ENCODE peak calls at places on chromosomes 4 and X, in five cellular contexts. L is breast epithelium, G is sigmoid colon, P is stomach, H is prostate gland. F is an unnamed sample.

GRCh38 chrX:71291381-71291780 is 7.9 kb downstream of the NONO start:
- DNase-seq in L (no peak), P (no peak), G (no peak), H (no peak), F (no peak)

GRCh38 chr4:41594439-41594838 is 56.5 kb downstream of the LIMCH1 start:
- DNase-seq in P (no peak), L (no peak), H (no peak), G (peak; percentile 78), F (no peak)

GRCh38 chrX:76029385-76029784 is 143.5 kb upstream of the PBDC1 start:
- DNase-seq in G (no peak), L (no peak), H (no peak), P (no peak), F (no peak)

GRCh38 chrX:77698242-77698641 is 87.8 kb downstream of the ATRX start:
- DNase-seq in P (no peak), H (no peak), G (no peak), L (no peak), F (no peak)

GRCh38 chr4:147480502-147480890 is 401 bp upstream of the EDNRA start:
- DNase-seq in L (no peak), P (no peak), G (no peak), H (no peak), F (no peak)

GRCh38 chrX:67619253-67619652 is 75.4 kb downstream of the AR start:
- DNase-seq in H (no peak), G (no peak), L (no peak), P (no peak), F (no peak)

GRCh38 chrX:31060013-31060412 is 11.8 kb downstream of the FTHL17 start:
- DNase-seq in L (no peak), H (no peak), P (no peak), G (no peak), F (no peak)

GRCh38 chr4:73257995-73258667 is 467 bp downstream of the ANKRD17 start:
- DNase-seq in G (no peak), L (no peak), P (no peak), H (peak; percentile 11), F (peak; percentile 16)

GRCh38 chrX:74537011-74537390 is 77.4 kb downstream of the RLIM start:
- DNase-seq in G (no peak), L (no peak), P (no peak), H (no peak), F (no peak)

GRCh38 chr4:159174645-159175147 is 71.8 kb downstream of the RAPGEF2 start:
- DNase-seq in G (no peak), L (no peak), H (no peak), P (no peak), F (no peak)

GRCh38 chr4:150773032-150773431 is 191.1 kb downstream of the MAB21L2 start:
- DNase-seq in G (no peak), P (no peak), H (no peak), L (no peak), F (no peak)

GRCh38 chr4:15778742-15779231 is 659 bp downstream of the CD38 start:
- DNase-seq in G (peak; percentile 66), L (no peak), P (no peak), H (peak; percentile 42), F (peak; percentile 43)
- TF ChIP-seq POLR2A in G (no peak), L (no peak), P (no peak), H (no peak), F (no peak)

DNA sequence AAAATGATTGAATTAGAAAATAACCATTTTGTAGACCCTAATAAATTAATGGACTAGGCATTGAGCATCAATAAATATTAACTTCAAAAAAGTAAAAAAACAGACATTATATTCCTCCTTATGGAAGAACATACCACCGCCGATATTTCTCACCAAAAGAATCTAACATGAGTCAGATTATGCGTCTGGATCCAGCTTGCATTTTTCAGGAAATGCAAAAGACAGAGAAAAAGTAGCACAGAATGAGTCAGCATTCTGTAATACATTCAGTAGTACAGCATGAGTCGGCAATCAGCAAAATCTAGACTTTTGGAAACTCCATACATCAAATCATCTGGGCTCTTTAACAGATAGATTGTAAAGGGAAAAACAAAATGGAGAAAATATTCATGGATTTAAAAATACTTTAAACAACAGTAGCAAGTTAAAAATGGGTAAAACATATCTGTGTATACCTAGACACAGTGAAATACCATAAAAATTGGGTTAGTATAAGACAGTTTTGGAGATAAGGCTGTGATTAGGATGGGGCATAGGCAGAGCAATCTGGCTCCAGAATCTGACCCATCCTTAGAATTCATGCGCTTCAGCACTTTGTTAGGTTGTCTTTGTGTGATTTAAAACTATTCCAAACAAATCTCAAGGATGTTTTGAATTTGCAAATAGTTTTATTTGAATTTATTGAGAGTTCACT is 633.0 kb upstream of the FAM241A start:
- DNase-seq in P (no peak), L (no peak), H (no peak), G (no peak), F (no peak)
- TF ChIP-seq POLR2AphosphoS5 in P (no peak), L (no peak), H (no peak), G (no peak), F (no peak)

GRCh38 chrX:73213734-73214133 is 917 bp downstream of the NAP1L2 start:
- DNase-seq in L (no peak), P (no peak), G (no peak), H (no peak), F (no peak)

GRCh38 chrX:73215263-73215662 is 612 bp upstream of the NAP1L2 start:
- DNase-seq in P (no peak), G (no peak), H (no peak), L (no peak), F (no peak)

DNA sequence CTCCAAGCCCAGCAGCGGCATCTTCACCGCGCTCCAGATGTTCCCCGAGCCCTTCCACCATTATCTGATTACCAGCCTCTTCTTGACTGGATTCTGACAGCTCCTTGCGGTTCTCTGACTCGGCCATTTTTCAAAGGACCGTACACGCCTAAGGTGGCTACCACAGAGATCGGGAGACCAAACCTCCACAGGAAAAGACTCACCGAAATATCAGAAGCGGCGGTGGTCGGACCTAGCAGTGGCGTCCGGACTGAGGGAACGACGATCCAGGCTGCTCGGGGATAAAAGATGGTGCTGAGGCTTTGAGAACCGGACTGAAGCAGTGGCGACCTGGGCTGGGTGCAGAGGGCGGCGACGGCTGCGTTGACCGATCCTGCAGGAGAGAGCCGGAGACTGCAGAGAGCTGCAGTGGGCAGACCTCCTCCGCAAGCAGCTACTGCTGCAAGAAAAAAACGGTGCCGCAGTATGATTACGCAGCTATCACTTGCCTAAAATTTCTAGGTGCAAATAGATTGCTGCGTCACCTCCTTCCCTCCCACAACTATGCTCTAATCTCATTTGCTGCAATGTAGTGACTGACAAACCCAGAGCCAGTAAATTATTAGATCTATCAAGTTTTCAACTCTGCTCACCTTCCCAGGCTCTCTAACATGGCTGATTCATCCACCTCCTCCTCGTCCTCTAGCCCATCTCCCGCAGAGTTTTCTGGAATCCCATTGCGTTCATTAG is at the start of gene NAP1L2:
- DNase-seq in L (peak; percentile 26), G (peak; percentile 71), P (no peak), H (peak; percentile 51), F (no peak)
- TF ChIP-seq POLR2A in L (no peak), G (peak; percentile 21), P (no peak), H (no peak), F (no peak)

GRCh38 chr4:97851115-97851514 is 292.2 kb downstream of the STPG2 start:
- DNase-seq in P (no peak), G (no peak), L (no peak), H (no peak), F (no peak)
- TF ChIP-seq POLR2AphosphoS5 in P (no peak), G (no peak), L (no peak), H (no peak), F (no peak)

DNA sequence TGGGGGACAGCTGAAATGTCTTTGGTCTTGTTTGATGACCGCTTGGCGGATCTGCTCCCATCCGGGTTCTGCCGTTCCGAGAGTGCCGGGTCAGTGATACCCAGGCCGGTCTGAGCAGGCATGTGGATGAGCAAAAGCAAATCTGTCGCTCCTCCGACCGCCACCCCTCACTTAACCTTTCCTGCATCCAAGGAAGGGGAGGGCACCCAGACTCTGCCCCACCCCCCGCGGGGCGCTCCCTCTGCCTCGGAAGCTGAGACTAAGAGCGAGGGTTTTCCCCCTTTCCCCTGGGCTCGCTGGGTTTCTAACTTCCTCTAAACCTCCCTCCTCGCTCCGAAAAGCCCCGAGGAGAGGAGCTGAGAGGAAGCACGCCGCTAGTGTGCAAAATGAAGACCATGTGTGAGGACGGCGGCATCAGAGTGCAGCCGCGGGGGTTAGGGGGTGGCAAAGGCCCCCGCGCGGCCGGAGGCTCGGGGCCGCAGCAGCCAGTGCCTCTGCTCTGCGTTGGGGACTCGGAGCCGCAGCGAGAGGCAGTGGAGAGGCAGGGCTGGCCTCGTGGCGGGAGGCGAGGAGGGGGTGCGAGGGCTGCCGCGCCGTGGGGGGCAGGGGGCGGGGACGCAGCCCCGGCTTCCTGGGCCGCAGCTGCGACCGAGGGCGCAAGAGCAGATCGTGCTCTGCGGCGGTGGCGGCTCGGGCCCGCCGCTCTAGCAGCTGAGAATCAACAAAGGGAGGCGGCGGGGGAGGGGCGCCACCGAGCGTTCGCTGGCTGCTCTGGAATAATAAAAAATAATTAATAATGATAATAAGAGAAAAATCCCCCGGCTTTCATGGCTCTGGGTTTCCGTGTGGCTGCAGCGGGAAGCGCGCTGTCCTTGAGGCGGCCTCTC is 55.8 kb upstream of the BCOR start:
- DNase-seq in L (no peak), P (peak; percentile 54), H (no peak), G (peak; percentile 73), F (no peak)
- TF ChIP-seq POLR2A in L (no peak), P (no peak), H (no peak), G (no peak), F (no peak)

F was measured in GM12891.